ENCODE peak calls at places on chromosomes 13 and 19, in seven cellular contexts. R is tibial nerve, K is tibial artery, X is HFFc6, N is foreskin fibroblast, V is BJ, B is posterior cingulate gyrus. M is an unnamed sample.

GRCh38 chr13:49098198-49098597 is 121.9 kb upstream of the MLNR start:
- DNase-seq in R (no peak), K (peak), X (peak), N (peak), V (peak), B (no peak), M (no peak)

GRCh38 chr13:87093399-87093798 is 577.8 kb upstream of the SLITRK5 start:
- DNase-seq in R (no peak), K (no peak), X (no peak), N (no peak), V (no peak), B (no peak), M (no peak)

GRCh38 chr19:38162632-38163031 is 61.4 kb downstream of the DPF1 start:
- DNase-seq in R (no peak), K (no peak), X (no peak), N (no peak), V (no peak), B (no peak), M (no peak)

GRCh38 chr19:41355802-41356201 is 2.1 kb upstream of the TGFB1 start:
- DNase-seq in R (no peak), K (no peak), X (no peak), N (no peak), V (no peak), B (no peak), M (no peak)

GRCh38 chr13:91375119-91375729 is 23.2 kb upstream of the GPC5 start:
- DNase-seq in R (no peak), K (no peak), X (no peak), N (no peak), V (no peak), B (no peak), M (peak)

GRCh38 chr13:60642552-60642951 is 245.5 kb downstream of the TDRD3 start:
- DNase-seq in R (no peak), K (no peak), X (no peak), N (no peak), V (no peak), B (no peak), M (no peak)

GRCh38 chr19:13692096-13692495 is 72.2 kb upstream of the MRI1 start:
- DNase-seq in R (no peak), K (no peak), X (peak), N (peak), V (no peak), B (peak), M (no peak)

GRCh38 chr13:113768018-113768905 is 9.2 kb downstream of the TMEM255B start:
- DNase-seq in R (no peak), K (peak), X (no peak), N (no peak), V (no peak), B (no peak), M (no peak)

GRCh38 chr19:4088975-4089374 is 22.3 kb upstream of the ZBTB7A start:
- DNase-seq in R (no peak), K (no peak), X (no peak), N (no peak), V (no peak), B (no peak), M (peak)

GRCh38 chr13:79450110-79450509 is 30.8 kb upstream of the NDFIP2 start:
- DNase-seq in R (no peak), K (no peak), X (no peak), N (no peak), V (no peak), B (no peak), M (no peak)

GRCh38 chr13:48772908-48773307 is 119.2 kb downstream of the CYSLTR2 start:
- DNase-seq in R (no peak), K (no peak), X (no peak), N (no peak), V (no peak), B (no peak), M (no peak)

GRCh38 chr19:17873661-17874422 is 2.1 kb downstream of the SLC5A5 start:
- DNase-seq in R (no peak), K (no peak), X (no peak), N (no peak), V (no peak), B (no peak), M (peak)

GRCh38 chr13:50015263-50015662 is at the start of gene KCNRG:
- DNase-seq in R (no peak), K (no peak), X (no peak), N (peak), V (no peak), B (no peak), M (no peak)

GRCh38 chr13:110869805-110870706 is 44.8 kb downstream of the ANKRD10 start:
- DNase-seq in R (peak), K (peak), X (peak), N (peak), V (peak), B (peak), M (no peak)

GRCh38 chr19:33429891-33430673 is 56.6 kb downstream of the CEBPG start:
- DNase-seq in R (no peak), K (no peak), X (no peak), N (no peak), V (no peak), B (peak), M (no peak)

GRCh38 chr13:49670828-49671227 is 20.5 kb downstream of the EBPL start:
- DNase-seq in R (no peak), K (no peak), X (no peak), N (no peak), V (no peak), B (no peak), M (no peak)

GRCh38 chr19:49832556-49832955 is 14.5 kb downstream of the MED25 start:
- DNase-seq in R (no peak), K (no peak), X (no peak), N (peak), V (no peak), B (no peak), M (no peak)

GRCh38 chr13:59425211-59425721 is 738.5 kb downstream of the DIAPH3 start:
- DNase-seq in R (no peak), K (no peak), X (peak), N (peak), V (peak), B (no peak), M (no peak)

GRCh38 chr19:33629826-33630375 is 8.1 kb downstream of the CHST8 start:
- DNase-seq in R (no peak), K (no peak), X (no peak), N (no peak), V (no peak), B (no peak), M (no peak)

GRCh38 chr13:104034891-104035290 is 968.7 kb upstream of the SLC10A2 start:
- DNase-seq in R (no peak), K (no peak), X (no peak), N (no peak), V (no peak), B (no peak), M (no peak)

GRCh38 chr13:97194473-97194872 is 27.7 kb upstream of the MBNL2 start:
- DNase-seq in R (no peak), K (no peak), X (peak), N (peak), V (peak), B (no peak), M (no peak)

GRCh38 chr13:100514788-100515409 is 73.7 kb downstream of the GGACT start:
- DNase-seq in R (peak), K (peak), X (peak), N (peak), V (no peak), B (peak), M (peak)

GRCh38 chr19:41064974-41065569 is 23.2 kb upstream of the CYP2A13 start:
- DNase-seq in R (no peak), K (no peak), X (peak), N (peak), V (no peak), B (no peak), M (no peak)

M was measured in CD4-positive, alpha-beta memory T cell.